ENCODE peak calls at places on chromosomes 7 and 10, in seven cellular contexts. P, E, A, Q, D, W and T are unnamed samples.

GRCh38 chr7:125391921-125392320 is 462.3 kb upstream of the POT1 start:
- DNase-seq in P (no peak), E (no peak), A (no peak), Q (no peak), D (no peak), W (no peak), T (no peak)

GRCh38 chr7:75937958-75938786 is 23.2 kb downstream of the POR start:
- DNase-seq in P (no peak), E (peak), A (peak), Q (peak), D (no peak), W (no peak), T (no peak)

GRCh38 chr7:114662002-114662677 is 247.5 kb downstream of the FOXP2 start:
- DNase-seq in P (no peak), E (no peak), A (no peak), Q (no peak), D (no peak), W (no peak), T (no peak)

GRCh38 chr10:123331438-123331837 is 177.2 kb downstream of the BUB3 start:
- DNase-seq in P (no peak), E (no peak), A (no peak), Q (no peak), D (peak), W (peak), T (peak)

GRCh38 chr7:143331179-143331825 is 15.4 kb downstream of the CLCN1 start:
- DNase-seq in P (no peak), E (no peak), A (no peak), Q (no peak), D (no peak), W (no peak), T (no peak)

GRCh38 chr10:118339096-118339495 is 3.0 kb downstream of the FAM204A start:
- DNase-seq in P (no peak), E (no peak), A (no peak), Q (no peak), D (no peak), W (no peak), T (no peak)

GRCh38 chr7:114539575-114539974 is 125.0 kb downstream of the FOXP2 start:
- DNase-seq in P (no peak), E (peak), A (no peak), Q (no peak), D (no peak), W (peak), T (peak)

GRCh38 chr10:16116404-16117304 is 256.3 kb upstream of the MINDY3 start:
- DNase-seq in P (peak), E (peak), A (peak), Q (peak), D (peak), W (peak), T (peak)

GRCh38 chr7:134826105-134826504 is 46.7 kb downstream of the CALD1 start:
- DNase-seq in P (no peak), E (no peak), A (no peak), Q (no peak), D (no peak), W (no peak), T (no peak)

GRCh38 chr7:127905491-127906330 is 125.5 kb downstream of the LRRC4 start:
- DNase-seq in P (no peak), E (no peak), A (no peak), Q (no peak), D (no peak), W (peak), T (peak)

GRCh38 chr10:71267508-71268240 is 51.4 kb upstream of the SLC29A3 start:
- DNase-seq in P (no peak), E (no peak), A (no peak), Q (no peak), D (no peak), W (no peak), T (no peak)

GRCh38 chr7:4227105-4228010 is 454.7 kb upstream of the FOXK1 start:
- DNase-seq in P (no peak), E (no peak), A (no peak), Q (no peak), D (no peak), W (no peak), T (no peak)

GRCh38 chr10:48523820-48524758 is 80.8 kb downstream of the ARHGAP22 start:
- DNase-seq in P (no peak), E (no peak), A (peak), Q (peak), D (peak), W (no peak), T (peak)

GRCh38 chr10:21172774-21173432 is 275.8 kb upstream of the NEBL start:
- DNase-seq in P (no peak), E (no peak), A (peak), Q (peak), D (peak), W (no peak), T (no peak)

GRCh38 chr10:76033457-76034196 is 602.2 kb downstream of the LRMDA start:
- DNase-seq in P (peak), E (no peak), A (no peak), Q (no peak), D (no peak), W (peak), T (peak)

GRCh38 chr7:100894860-100895700 is 608 bp downstream of the ACHE start:
- DNase-seq in P (no peak), E (no peak), A (peak), Q (peak), D (peak), W (no peak), T (no peak)

GRCh38 chr10:75433216-75433615 is 1.8 kb downstream of the LRMDA start:
- DNase-seq in P (no peak), E (no peak), A (no peak), Q (no peak), D (no peak), W (no peak), T (no peak)

GRCh38 chr10:110269641-110270318 is 34.9 kb downstream of the SMNDC1 start:
- DNase-seq in P (no peak), E (no peak), A (no peak), Q (no peak), D (no peak), W (peak), T (no peak)

GRCh38 chr10:47362199-47362598 is 14.0 kb downstream of the RBP3 start:
- DNase-seq in P (no peak), E (no peak), A (no peak), Q (no peak), D (no peak), W (no peak), T (peak)

GRCh38 chr10:119478111-119479047 is 64.1 kb downstream of the RGS10 start:
- DNase-seq in P (peak), E (no peak), A (no peak), Q (no peak), D (no peak), W (no peak), T (no peak)

DNA sequence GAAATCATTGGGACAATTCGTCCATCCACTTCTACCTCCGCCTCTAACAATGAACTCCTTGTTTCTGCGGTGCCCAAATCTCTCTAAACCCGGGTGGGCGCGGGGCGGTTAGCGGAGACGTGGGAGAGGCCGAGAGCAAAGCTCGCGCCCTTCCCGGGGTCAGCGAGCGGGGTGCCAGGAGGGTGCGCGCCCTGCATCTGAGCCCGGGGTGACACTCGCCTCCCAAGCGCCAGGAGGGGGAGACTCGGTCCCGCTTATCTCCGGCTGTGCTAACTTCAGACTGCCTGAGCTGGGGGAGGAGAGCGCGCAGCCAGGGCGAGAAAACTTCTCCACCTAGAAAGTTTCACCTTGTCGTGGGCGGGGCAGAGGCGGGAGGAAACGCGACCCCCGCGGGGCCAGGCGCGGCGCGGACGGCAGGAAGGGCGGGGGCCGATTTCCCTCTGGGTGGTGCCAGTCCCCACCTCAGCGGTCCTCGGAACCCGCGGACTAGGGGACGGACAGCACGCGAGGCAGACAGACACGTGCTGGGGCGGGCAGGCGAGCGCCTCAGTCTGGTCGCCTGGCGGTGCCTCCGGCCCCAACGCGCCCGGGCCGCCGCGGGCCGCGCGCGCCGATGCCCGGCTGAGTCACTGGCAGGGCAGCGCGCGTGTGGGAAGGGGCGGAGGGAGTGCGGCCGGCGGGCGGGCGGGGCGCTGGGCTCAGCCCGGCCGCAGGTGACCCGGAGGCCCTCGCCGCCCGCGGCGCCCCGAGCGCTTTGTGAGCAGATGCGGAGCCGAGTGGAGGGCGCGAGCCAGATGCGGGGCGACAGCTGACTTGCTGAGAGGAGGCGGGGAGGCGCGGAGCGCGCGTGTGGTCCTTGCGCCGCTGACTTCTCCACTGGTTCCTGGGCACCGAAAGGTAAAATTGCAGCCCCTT is at the start of gene MET:
- DNase-seq in P (no peak), E (peak), A (peak), Q (peak), D (peak), W (peak), T (peak)
- TF ChIP-seq JUND in P (no peak), E (peak), A (no peak), Q (no peak), D (no peak), W (peak), T (no peak)

GRCh38 chr10:90959826-90960225 is 38.9 kb upstream of the ANKRD1 start:
- DNase-seq in P (no peak), E (no peak), A (no peak), Q (no peak), D (no peak), W (no peak), T (no peak)
- TF ChIP-seq JUND in P (no peak), E (no peak), A (peak), Q (no peak), D (no peak), W (no peak), T (no peak)

DNA sequence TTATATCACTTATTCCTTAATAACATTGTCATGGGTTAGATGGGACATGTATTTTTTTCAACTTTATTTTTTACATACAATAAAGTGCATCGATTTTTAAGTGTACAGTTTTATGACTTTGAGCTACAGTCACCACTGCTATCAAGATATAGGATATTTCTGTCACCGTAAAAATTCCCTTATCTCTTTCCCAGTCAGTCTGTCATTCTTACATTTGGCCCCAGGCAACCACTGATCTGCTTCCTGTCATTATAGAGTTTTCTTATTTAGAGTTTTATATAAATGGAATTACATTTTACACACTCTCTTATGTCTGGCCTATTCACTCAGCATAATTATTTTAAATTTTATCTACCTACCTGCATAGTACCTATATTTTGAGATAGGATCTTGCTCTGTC is 145.2 kb downstream of the AUTS2 start:
- DNase-seq in P (no peak), E (no peak), A (no peak), Q (no peak), D (no peak), W (no peak), T (no peak)
- TF ChIP-seq JUND in P (no peak), E (no peak), A (no peak), Q (no peak), D (no peak), W (no peak), T (no peak)

DNA sequence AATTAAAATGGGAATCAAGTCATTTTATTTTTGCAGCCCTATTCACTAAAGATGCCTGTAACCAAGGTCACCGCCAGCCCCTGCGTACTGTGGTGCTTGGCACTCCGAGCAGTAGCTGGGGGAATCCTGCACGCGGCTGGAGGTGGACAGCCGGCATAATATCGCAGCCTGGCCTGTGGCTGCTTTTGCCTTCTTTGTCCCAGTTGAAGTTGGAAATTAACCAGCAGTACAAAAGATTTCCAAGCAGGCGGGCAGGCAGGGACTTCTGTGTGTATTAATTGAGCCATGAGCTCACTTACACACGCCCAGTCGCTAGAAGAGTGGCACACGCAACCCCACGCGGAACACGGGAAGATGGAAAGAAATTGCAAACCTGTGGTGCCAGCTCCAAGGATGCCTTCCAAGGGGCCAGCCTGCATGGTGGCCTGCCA is 205.5 kb downstream of the EBF3 start:
- DNase-seq in P (no peak), E (no peak), A (no peak), Q (no peak), D (peak), W (no peak), T (no peak)
- TF ChIP-seq JUND in P (no peak), E (no peak), A (no peak), Q (no peak), D (no peak), W (no peak), T (no peak)

DNA sequence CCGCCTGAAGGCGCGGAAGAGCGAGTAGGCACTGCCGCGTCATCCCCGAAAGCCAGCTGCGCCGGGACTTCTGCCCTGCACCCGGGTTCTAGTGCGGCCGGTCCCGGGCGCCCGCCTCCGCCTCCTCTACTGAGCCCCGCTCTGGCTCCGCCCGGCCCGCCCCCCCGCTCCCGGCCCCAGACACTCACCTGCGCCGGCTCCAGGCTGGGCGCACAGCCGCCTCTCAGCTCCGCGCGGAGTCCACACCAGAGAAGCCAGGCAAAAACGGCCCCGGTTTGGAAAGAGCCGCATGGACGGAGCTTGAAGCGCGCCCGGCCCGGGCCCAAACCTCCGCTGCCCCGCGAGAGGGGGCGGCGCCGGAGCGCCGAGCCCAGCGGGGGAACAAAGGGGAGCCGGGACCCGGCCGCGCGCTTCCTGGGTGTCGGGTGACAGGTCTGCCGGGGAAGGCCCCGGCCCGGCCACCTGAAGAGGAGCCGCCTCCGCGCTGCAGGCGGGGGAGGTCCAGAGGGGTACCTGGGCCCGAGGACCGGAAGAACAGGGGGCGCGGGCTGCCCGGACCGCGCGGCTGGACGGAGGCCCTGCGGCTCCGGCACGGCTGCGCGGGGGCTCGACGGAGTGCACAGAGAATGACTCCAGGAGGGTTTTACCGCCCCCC is 168.2 kb downstream of the NRF1 start:
- DNase-seq in P (no peak), E (peak), A (peak), Q (peak), D (peak), W (peak), T (peak)
- TF ChIP-seq JUND in P (no peak), E (no peak), A (no peak), Q (no peak), D (no peak), W (no peak), T (no peak)

DNA sequence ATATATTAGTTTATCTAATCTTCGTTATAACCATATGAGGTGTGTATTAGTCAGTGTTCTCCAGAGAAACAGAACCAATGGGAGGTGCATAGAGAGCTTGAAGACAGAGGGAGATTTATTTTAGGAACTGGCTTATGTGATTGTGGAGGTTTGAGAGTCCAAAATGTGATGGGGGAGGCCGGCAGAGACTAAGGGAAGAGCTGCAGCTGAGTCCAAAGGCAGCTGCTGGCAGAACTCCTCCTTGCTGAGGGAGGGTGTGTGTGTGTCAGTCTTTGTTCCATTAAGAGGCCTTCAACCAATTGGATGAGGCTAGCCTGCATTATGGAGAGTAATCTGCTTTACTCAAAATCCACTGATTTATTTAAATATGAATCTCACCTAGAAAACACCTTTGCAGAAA is 165.1 kb downstream of the SH3PXD2A start:
- DNase-seq in P (no peak), E (no peak), A (no peak), Q (no peak), D (no peak), W (no peak), T (no peak)
- TF ChIP-seq JUND in P (no peak), E (no peak), A (no peak), Q (no peak), D (no peak), W (no peak), T (no peak)

DNA sequence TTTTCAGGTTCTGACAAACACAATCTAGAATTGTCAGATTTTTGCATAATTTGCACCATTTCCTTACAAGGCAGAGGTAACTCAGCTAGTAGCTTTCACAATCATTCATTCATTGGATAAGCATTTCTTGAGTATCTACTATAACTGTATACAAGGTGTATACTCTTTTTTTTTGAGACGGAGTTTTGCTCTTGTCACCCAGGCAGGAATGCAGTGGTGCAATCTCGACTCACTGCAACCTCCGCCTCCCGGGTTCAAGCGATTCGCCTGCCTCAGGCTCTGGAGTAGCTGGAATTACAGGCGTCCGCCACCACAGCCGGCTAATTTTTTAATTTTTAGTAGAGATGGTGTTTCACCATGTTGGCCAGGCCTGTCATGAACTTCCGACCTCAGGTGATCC is 16.2 kb upstream of the EXOC6 start:
- DNase-seq in P (no peak), E (no peak), A (no peak), Q (no peak), D (no peak), W (no peak), T (no peak)
- TF ChIP-seq JUND in P (no peak), E (no peak), A (no peak), Q (no peak), D (no peak), W (no peak), T (no peak)

DNA sequence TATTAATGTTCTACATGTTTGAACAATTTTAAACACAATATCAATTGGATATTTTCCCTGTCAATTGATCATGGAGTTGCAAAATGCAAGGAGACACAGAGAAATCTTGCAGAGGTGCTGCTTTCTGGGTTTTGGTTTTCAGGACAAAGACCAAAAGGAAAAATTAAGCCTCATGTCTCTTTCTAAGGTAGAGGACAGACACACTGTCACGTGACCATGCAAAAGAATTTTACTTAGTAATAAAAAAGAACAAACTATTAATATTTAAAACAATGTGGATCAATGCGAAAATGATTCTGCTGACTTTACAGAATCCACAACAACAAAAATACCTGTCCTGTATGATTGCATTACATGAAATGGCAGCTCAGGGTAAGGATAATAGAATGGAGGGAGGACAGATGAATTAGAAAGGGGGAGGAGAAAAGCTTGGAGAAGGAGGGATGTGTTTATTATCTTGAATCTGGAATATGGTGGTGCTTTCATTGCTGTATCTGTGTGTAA is 493.7 kb upstream of the NUPR2 start:
- DNase-seq in P (no peak), E (no peak), A (no peak), Q (no peak), D (no peak), W (no peak), T (no peak)
- TF ChIP-seq JUND in P (no peak), E (no peak), A (no peak), Q (no peak), D (no peak), W (no peak), T (no peak)

DNA sequence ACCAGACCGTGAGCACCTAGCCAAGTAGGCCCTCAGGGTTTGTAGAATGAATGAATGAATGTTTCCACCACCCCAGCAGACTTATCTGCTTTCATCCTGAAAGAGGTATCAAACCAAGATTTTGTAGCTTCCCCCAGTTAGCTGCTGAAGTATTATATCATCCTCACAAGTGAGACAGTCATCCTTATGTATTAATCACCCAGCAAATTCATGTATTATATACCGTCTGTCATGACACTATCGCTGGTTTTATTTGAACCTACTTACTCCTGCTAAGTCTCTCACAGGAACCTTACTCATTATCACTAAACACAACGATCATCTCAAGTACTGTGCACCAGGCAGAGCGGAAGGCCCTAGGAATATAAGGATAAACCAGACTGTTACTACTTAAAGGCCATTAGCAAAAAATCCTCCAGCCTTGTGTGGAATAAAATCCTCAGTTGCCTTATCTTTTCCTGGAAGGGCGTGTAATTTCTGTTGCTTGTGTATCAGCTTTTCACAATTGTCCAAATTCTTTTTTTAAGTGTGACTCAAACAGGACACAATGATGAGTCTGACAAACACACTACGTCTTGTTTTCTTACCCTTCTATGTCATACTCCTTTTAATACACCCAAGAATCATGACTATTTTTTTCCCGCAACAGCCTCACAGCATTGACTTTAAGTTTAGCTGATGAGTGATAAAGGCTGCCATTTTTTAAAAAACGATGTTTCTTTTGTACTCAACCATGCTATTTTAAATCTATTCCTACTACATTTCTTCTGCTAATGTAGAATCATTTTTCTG is 176.1 kb upstream of the KLF14 start:
- DNase-seq in P (no peak), E (no peak), A (no peak), Q (no peak), D (no peak), W (no peak), T (no peak)
- TF ChIP-seq JUND in P (no peak), E (no peak), A (no peak), Q (peak), D (no peak), W (no peak), T (no peak)